ENCODE peak calls at places on chromosomes 13 and 19, in eight cellular contexts. T is heart left ventricle, F is thoracic aorta, J is bronchial epithelial cell, N is IMR-90, U is mesothelial cell of epicardium, W is HFFc6, G is hepatocyte. H is an unnamed sample.

GRCh38 chr19:1884719-1885334 is 469 bp downstream of the ABHD17A start:
- DNase-seq in T (no peak), F (no peak), J (no peak), N (no peak), U (no peak), W (no peak), G (no peak), H (peak; percentile 27)

GRCh38 chr13:93745884-93746283 is 519.3 kb downstream of the GPC6 start:
- DNase-seq in T (no peak), F (no peak), J (no peak), N (peak; percentile 74), U (no peak), W (no peak), G (no peak), H (peak; percentile 39)

GRCh38 chr19:46426506-46427162 is 2.1 kb downstream of the PNMA8C start:
- DNase-seq in T (peak; percentile 84), F (no peak), J (peak; percentile 56), N (peak; percentile 68), U (peak; percentile 86), W (peak; percentile 50), G (peak; percentile 94), H (peak; percentile 83)

GRCh38 chr19:55676384-55676783 is 1.4 kb downstream of the EPN1 start:
- DNase-seq in T (peak; percentile 56), F (no peak), J (peak; percentile 30), N (peak; percentile 13), U (no peak), W (peak; percentile 30), G (no peak), H (peak; percentile 31)

GRCh38 chr13:30355405-30355741 is 48.0 kb upstream of the KATNAL1 start:
- DNase-seq in T (no peak), F (no peak), J (no peak), N (no peak), U (no peak), W (no peak), G (peak; percentile 37), H (no peak)

GRCh38 chr13:78176880-78177279 is 258.2 kb upstream of the EDNRB start:
- DNase-seq in T (no peak), F (no peak), J (no peak), N (no peak), U (no peak), W (no peak), G (no peak), H (no peak)

GRCh38 chr13:41652735-41653361 is 195.5 kb downstream of the RGCC start:
- DNase-seq in T (no peak), F (no peak), J (peak; percentile 56), N (peak; percentile 79), U (no peak), W (peak; percentile 62), G (peak; percentile 62), H (peak; percentile 87)

GRCh38 chr13:59658027-59658735 is 505.5 kb downstream of the DIAPH3 start:
- DNase-seq in T (no peak), F (no peak), J (no peak), N (no peak), U (no peak), W (no peak), G (no peak), H (no peak)

GRCh38 chr13:48448963-48449614 is 36.2 kb upstream of the LPAR6 start:
- DNase-seq in T (no peak), F (no peak), J (peak; percentile 77), N (peak; percentile 80), U (no peak), W (peak; percentile 50), G (no peak), H (peak; percentile 89)

GRCh38 chr19:3006075-3006767 is 22.9 kb downstream of the TLE2 start:
- DNase-seq in T (no peak), F (no peak), J (no peak), N (no peak), U (no peak), W (no peak), G (no peak), H (no peak)

GRCh38 chr19:2631213-2631821 is 71.2 kb downstream of the GNG7 start:
- DNase-seq in T (no peak), F (no peak), J (no peak), N (peak; percentile 12), U (no peak), W (peak; percentile 7), G (no peak), H (peak; percentile 42)

GRCh38 chr13:46679369-46680180 is 117.4 kb downstream of the ESD start:
- DNase-seq in T (no peak), F (no peak), J (no peak), N (peak; percentile 70), U (no peak), W (peak; percentile 70), G (peak; percentile 33), H (peak; percentile 71)

GRCh38 chr19:34319785-34320184 is 45.2 kb upstream of the GPI start:
- DNase-seq in T (no peak), F (peak; percentile 4), J (peak; percentile 27), N (peak; percentile 80), U (no peak), W (no peak), G (no peak), H (no peak)

GRCh38 chr13:48265217-48265815 is 32.3 kb downstream of the ITM2B start:
- DNase-seq in T (no peak), F (no peak), J (no peak), N (no peak), U (no peak), W (no peak), G (no peak), H (no peak)

GRCh38 chr19:48182434-48182833 is 12.0 kb downstream of the ZSWIM9 start:
- DNase-seq in T (no peak), F (no peak), J (no peak), N (no peak), U (no peak), W (no peak), G (no peak), H (no peak)
- TF ChIP-seq CTCF in T (no peak), F (no peak), J (no peak), N (no peak), U (no peak), W (peak; percentile 49), G (no peak), H (no peak)

GRCh38 chr19:35813043-35813890 is 622 bp upstream of the PRODH2 start:
- DNase-seq in T (no peak), F (no peak), J (no peak), N (no peak), U (no peak), W (no peak), G (no peak), H (no peak)

GRCh38 chr19:35816262-35816661 is 3.6 kb upstream of the PRODH2 start:
- DNase-seq in T (no peak), F (no peak), J (no peak), N (no peak), U (no peak), W (no peak), G (no peak), H (no peak)

GRCh38 chr19:35816846-35817245 is 4.2 kb upstream of the PRODH2 start:
- DNase-seq in T (no peak), F (no peak), J (no peak), N (no peak), U (no peak), W (no peak), G (no peak), H (no peak)

GRCh38 chr19:35811317-35812219 is 1.1 kb downstream of the PRODH2 start:
- DNase-seq in T (no peak), F (no peak), J (no peak), N (no peak), U (no peak), W (no peak), G (no peak), H (no peak)

GRCh38 chr19:35812220-35813042 is at the start of gene PRODH2:
- DNase-seq in T (no peak), F (no peak), J (no peak), N (no peak), U (no peak), W (no peak), G (no peak), H (no peak)
- TF ChIP-seq CTCF in T (no peak), F (no peak), J (no peak), N (no peak), U (no peak), W (no peak), G (no peak), H (no peak)

DNA sequence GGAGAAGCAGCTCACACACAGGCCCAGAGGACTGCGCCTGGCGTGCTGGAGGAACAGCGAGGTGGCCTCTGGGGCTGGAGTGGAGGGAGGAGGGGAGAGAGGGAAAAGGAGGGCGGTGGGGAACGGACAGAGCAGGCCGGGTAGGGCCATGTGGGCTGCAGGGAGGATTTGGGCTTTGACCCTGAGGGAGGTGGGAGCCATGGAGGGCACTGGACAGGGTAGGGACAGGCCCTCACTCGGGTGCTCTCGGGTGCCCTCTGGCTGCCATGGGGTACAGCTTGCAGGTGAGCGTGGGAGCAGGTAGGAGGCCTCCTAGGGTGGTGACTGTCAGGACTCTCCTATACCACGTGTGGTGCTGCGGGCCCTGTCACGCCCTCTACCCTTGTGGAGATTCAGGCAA is 22.8 kb downstream of the PLIN4 start:
- DNase-seq in T (no peak), F (no peak), J (peak; percentile 35), N (no peak), U (no peak), W (no peak), G (no peak), H (no peak)
- TF ChIP-seq CTCF in T (no peak), F (no peak), J (peak; percentile 70), N (peak; percentile 8), U (no peak), W (peak; percentile 15), G (no peak), H (peak; percentile 5)

GRCh38 chr13:114016321-114017027 is 42.6 kb upstream of the C13orf46 start:
- DNase-seq in T (peak; percentile 34), F (no peak), J (no peak), N (no peak), U (no peak), W (no peak), G (no peak), H (no peak)

GRCh38 chr13:114018461-114019055 is 44.7 kb upstream of the C13orf46 start:
- DNase-seq in T (no peak), F (no peak), J (no peak), N (no peak), U (no peak), W (no peak), G (no peak), H (no peak)

GRCh38 chr13:114015608-114016295 is 41.9 kb upstream of the C13orf46 start:
- DNase-seq in T (peak; percentile 74), F (no peak), J (peak; percentile 10), N (peak; percentile 31), U (no peak), W (peak; percentile 93), G (no peak), H (no peak)

GRCh38 chr13:114017966-114018365 is 44.1 kb upstream of the C13orf46 start:
- DNase-seq in T (no peak), F (no peak), J (no peak), N (no peak), U (no peak), W (no peak), G (no peak), H (no peak)

DNA sequence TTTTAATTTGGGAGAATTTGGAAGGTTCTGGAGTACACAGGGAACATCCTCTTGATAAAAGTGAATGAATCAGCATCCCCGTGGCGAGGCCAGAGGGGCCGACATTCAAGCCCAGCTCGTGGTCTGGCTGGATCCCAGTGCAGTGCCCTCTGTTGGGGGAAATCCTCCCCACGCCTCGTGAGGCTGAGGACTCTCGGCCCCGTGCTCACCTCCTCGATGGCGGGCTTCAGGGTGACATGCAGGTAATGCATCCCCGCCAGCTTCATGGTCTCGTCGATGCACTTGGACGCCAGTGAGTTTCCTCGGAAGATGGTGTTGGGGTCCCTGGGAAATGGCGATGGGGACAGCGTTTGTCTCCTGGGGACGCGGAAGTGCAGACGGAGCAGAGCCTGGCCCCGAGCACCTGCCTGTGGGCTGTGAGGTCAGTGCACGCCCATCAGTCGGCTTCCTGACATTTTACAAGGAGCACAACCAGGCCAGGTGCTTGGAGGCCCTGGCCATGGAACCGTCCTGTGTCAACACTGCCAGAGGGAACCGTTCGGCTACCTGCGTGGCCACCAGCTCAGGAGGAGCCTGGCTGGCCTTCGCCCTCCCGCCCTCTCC is 43.3 kb upstream of the C13orf46 start:
- DNase-seq in T (peak; percentile 25), F (no peak), J (no peak), N (peak; percentile 42), U (no peak), W (no peak), G (no peak), H (peak; percentile 44)
- TF ChIP-seq CTCF in T (peak; percentile 12), F (no peak), J (no peak), N (peak; percentile 32), U (no peak), W (peak; percentile 73), G (peak; percentile 12), H (peak; percentile 44)

H was measured in fibroblast of pulmonary artery.